ENCODE peak calls at places on chromosomes 3 and 15, in eight cellular contexts. A is H7; K is activated CD4-positive, alpha-beta T cell treated with anti-CD3 and anti-CD28 coated beads for 24 hours; F is SW 1271; B is cardiac septum; O is CD4-positive, alpha-beta memory T cell; J is COR-L47; Z is hypothalamus. G is an unnamed sample.

GRCh38 chr3:66418432-66419052 is 82.3 kb downstream of the LRIG1 start:
- DNase-seq in A (no peak), K (no peak), F (no peak), B (no peak), O (no peak), J (no peak), Z (peak), G (no peak)

GRCh38 chr15:67048281-67049279 is 16.8 kb upstream of the SMAD3 start:
- DNase-seq in A (no peak), K (no peak), F (peak), B (peak), O (no peak), J (no peak), Z (no peak), G (no peak)

GRCh38 chr15:63491979-63492378 is 12.4 kb upstream of the USP3 start:
- DNase-seq in A (no peak), K (no peak), F (no peak), B (peak), O (no peak), J (no peak), Z (no peak), G (no peak)

GRCh38 chr15:40242216-40242599 is 3.3 kb downstream of the PAK6 start:
- DNase-seq in A (peak), K (no peak), F (no peak), B (peak), O (no peak), J (no peak), Z (no peak), G (no peak)

GRCh38 chr3:197186887-197187588 is 111.4 kb downstream of the DLG1 start:
- DNase-seq in A (peak), K (no peak), F (peak), B (no peak), O (peak), J (peak), Z (no peak), G (peak)

GRCh38 chr3:108292465-108292864 is 3.9 kb upstream of the HHLA2 start:
- DNase-seq in A (no peak), K (no peak), F (no peak), B (no peak), O (no peak), J (no peak), Z (no peak), G (no peak)

GRCh38 chr15:71957026-71957425 is 146.7 kb downstream of the NR2E3 start:
- DNase-seq in A (no peak), K (no peak), F (no peak), B (no peak), O (no peak), J (no peak), Z (no peak), G (no peak)

GRCh38 chr3:130725746-130726145 is 20.9 kb downstream of the PIK3R4 start:
- DNase-seq in A (no peak), K (no peak), F (no peak), B (no peak), O (no peak), J (no peak), Z (no peak), G (no peak)

GRCh38 chr15:34616613-34617012 is 33.2 kb upstream of the GOLGA8B start:
- DNase-seq in A (no peak), K (no peak), F (no peak), B (no peak), O (no peak), J (no peak), Z (peak), G (no peak)

GRCh38 chr3:23659274-23659673 is 146.5 kb upstream of the UBE2E1 start:
- DNase-seq in A (no peak), K (no peak), F (no peak), B (no peak), O (no peak), J (no peak), Z (no peak), G (no peak)

GRCh38 chr3:170226426-170226960 is 4.3 kb downstream of the PRKCI start:
- DNase-seq in A (no peak), K (no peak), F (no peak), B (no peak), O (no peak), J (no peak), Z (no peak), G (no peak)

GRCh38 chr3:151918253-151919029 is 45.0 kb downstream of the SUCNR1 start:
- DNase-seq in A (peak), K (no peak), F (peak), B (no peak), O (peak), J (peak), Z (no peak), G (peak)

GRCh38 chr3:13539285-13539625 is 9.7 kb upstream of the FBLN2 start:
- DNase-seq in A (no peak), K (no peak), F (no peak), B (no peak), O (no peak), J (no peak), Z (no peak), G (no peak)

GRCh38 chr15:27826902-27827321 is 272.2 kb downstream of the OCA2 start:
- DNase-seq in A (no peak), K (no peak), F (no peak), B (no peak), O (no peak), J (no peak), Z (no peak), G (no peak)